ENCODE peak calls at places on chromosomes 11 and 22, in eight cellular contexts. T is uterus, A is body of pancreas, C is thoracic aorta, E is cardiac muscle cell, S is adipocyte, W is right cardiac atrium, Z is HL-60. P is an unnamed sample.

GRCh38 chr11:65207918-65208784 is 26.4 kb downstream of the CAPN1 start:
- DNase-seq in T (no peak), A (no peak), C (no peak), E (no peak), S (no peak), W (no peak), Z (no peak), P (no peak)

GRCh38 chr11:55652560-55652959 is 4.4 kb downstream of the OR4S2 start:
- DNase-seq in T (no peak), A (no peak), C (no peak), E (no peak), S (no peak), W (no peak), Z (no peak), P (no peak)

GRCh38 chr22:28798810-28799124 is 1.6 kb downstream of the XBP1 start:
- DNase-seq in T (no peak), A (no peak), C (no peak), E (no peak), S (no peak), W (no peak), Z (no peak), P (no peak)

GRCh38 chr11:102552447-102553200 is 22.1 kb upstream of the MMP7 start:
- DNase-seq in T (no peak), A (peak; percentile 51), C (no peak), E (peak; percentile 10), S (peak; percentile 33), W (no peak), Z (no peak), P (no peak)

GRCh38 chr11:14075118-14075601 is 112.6 kb downstream of the SPON1 start:
- DNase-seq in T (no peak), A (no peak), C (no peak), E (no peak), S (no peak), W (no peak), Z (no peak), P (no peak)

GRCh38 chr11:65210361-65210731 is 28.6 kb downstream of the CAPN1 start:
- DNase-seq in T (no peak), A (no peak), C (no peak), E (no peak), S (no peak), W (no peak), Z (no peak), P (no peak)

GRCh38 chr11:133354069-133354468 is 178.2 kb downstream of the OPCML start:
- DNase-seq in T (no peak), A (no peak), C (no peak), E (no peak), S (no peak), W (no peak), Z (no peak), P (no peak)

GRCh38 chr11:35549787-35550186 is 24.4 kb upstream of the PAMR1 start:
- DNase-seq in T (no peak), A (no peak), C (no peak), E (peak; percentile 85), S (peak; percentile 91), W (no peak), Z (no peak), P (peak; percentile 77)

GRCh38 chr11:72222907-72223614 is 1.5 kb upstream of the INPPL1 start:
- DNase-seq in T (peak; percentile 96), A (peak; percentile 97), C (peak; percentile 87), E (peak; percentile 97), S (peak; percentile 96), W (peak; percentile 95), Z (peak; percentile 97), P (peak; percentile 97)

GRCh38 chr22:38069372-38070249 is 12.4 kb downstream of the PICK1 start:
- DNase-seq in T (peak; percentile 71), A (no peak), C (peak; percentile 88), E (peak; percentile 58), S (peak; percentile 24), W (peak; percentile 73), Z (no peak), P (no peak)

GRCh38 chr11:290621-291231 is 1.8 kb downstream of the PGGHG start:
- DNase-seq in T (peak; percentile 11), A (peak; percentile 4), C (no peak), E (no peak), S (no peak), W (peak; percentile 15), Z (no peak), P (no peak)

GRCh38 chr11:1271002-1271401 is 38.4 kb downstream of the TOLLIP start:
- DNase-seq in T (no peak), A (no peak), C (no peak), E (peak; percentile 16), S (no peak), W (no peak), Z (no peak), P (peak; percentile 73)

GRCh38 chr11:134558258-134558835 is 146.3 kb upstream of the B3GAT1 start:
- DNase-seq in T (no peak), A (no peak), C (no peak), E (no peak), S (no peak), W (no peak), Z (no peak), P (no peak)

GRCh38 chr11:45150301-45150700 is 3.9 kb downstream of the PRDM11 start:
- DNase-seq in T (no peak), A (no peak), C (no peak), E (no peak), S (no peak), W (no peak), Z (no peak), P (no peak)

GRCh38 chr11:8109675-8110074 is 28.7 kb downstream of the TUB start:
- DNase-seq in T (no peak), A (no peak), C (no peak), E (no peak), S (no peak), W (no peak), Z (no peak), P (no peak)

GRCh38 chr11:16252373-16252772 is 104.0 kb downstream of the SOX6 start:
- DNase-seq in T (no peak), A (no peak), C (no peak), E (peak; percentile 6), S (peak; percentile 39), W (no peak), Z (no peak), P (peak; percentile 46)

GRCh38 chr11:123313261-123313660 is 116.8 kb upstream of the GRAMD1B start:
- DNase-seq in T (no peak), A (no peak), C (no peak), E (no peak), S (no peak), W (no peak), Z (no peak), P (no peak)
- H3K4me3 ChIP-seq in T (no peak overlapping the region), A (no peak overlapping the region), C (no peak overlapping the region), E (no peak overlapping the region), S (no peak overlapping the region), W (no peak overlapping the region), Z (no peak overlapping the region), P (no peak overlapping the region)

DNA sequence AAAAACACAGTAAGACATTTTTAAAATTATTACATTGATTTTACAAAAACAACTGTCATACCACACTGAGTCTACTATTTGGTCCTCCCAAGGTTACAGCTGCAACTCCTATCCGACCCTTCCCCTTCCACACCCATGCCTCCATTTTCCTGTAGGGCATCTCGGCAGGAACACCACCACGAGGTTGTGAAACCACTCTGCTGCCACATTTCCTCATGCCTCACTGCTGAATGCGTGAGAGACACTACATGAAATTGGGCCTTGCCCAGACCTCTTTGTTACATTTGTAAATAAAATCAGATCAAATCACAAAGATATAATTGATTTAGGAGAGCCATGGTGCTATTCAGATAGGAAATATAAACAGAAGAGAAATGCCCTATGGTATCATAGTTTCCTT is 2.0 kb downstream of the ARHGAP32 start:
- DNase-seq in T (no peak), A (no peak), C (no peak), E (peak; percentile 29), S (peak; percentile 45), W (no peak), Z (peak; percentile 8), P (no peak)
- H3K4me3 ChIP-seq in T (no peak overlapping the region), A (no peak overlapping the region), C (no peak overlapping the region), E (no peak overlapping the region), S (no peak overlapping the region), W (no peak overlapping the region), Z (no peak overlapping the region), P (no peak overlapping the region)

DNA sequence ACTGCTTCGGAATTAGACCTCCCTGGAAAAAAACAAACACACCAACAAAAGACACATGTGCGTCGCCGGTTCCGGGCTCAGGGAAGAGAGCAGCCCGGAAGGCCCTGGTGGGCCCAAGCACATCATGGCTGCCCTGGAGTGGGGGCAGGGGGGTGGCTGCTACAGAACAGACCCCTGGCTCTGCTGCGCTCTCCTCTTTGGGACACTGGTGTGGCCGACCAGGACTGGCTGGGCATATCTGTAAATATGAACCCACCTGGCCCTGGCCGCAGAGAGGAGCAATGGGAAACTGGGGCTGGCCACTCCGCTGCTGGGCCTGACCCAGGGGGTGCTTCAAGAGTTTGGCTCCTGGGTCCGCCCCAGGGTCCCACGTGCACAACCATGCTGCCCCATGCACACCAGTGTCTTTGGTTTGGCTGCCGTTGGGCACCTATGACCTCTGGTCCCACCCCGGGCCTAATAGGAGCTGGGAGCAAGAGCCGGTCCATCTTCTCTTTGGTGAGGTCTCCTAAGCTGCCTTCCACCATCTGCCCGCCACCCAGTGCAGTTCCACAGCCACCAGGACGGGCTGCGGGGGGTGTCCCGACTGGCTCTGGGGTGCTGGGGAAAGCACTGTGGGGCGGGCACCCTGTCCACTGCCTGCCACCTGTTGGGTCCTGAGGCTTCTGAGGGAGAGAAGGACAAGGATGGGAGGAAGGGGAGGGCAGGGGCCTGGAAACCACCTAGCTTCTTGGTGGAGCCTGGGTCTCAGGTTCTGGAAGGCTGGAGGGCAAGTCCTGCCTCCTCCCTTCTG is 30.1 kb downstream of the PPM1F start:
- DNase-seq in T (no peak), A (no peak), C (no peak), E (no peak), S (no peak), W (no peak), Z (no peak), P (no peak)
- H3K4me3 ChIP-seq in T (no peak overlapping the region), A (no peak overlapping the region), C (no peak overlapping the region), E (no peak overlapping the region), S (no peak overlapping the region), W (no peak overlapping the region), Z (no peak overlapping the region), P (no peak overlapping the region)

GRCh38 chr22:50281957-50282356 is 11.8 kb upstream of the MAPK11 start:
- DNase-seq in T (no peak), A (peak; percentile 68), C (no peak), E (no peak), S (no peak), W (no peak), Z (no peak), P (no peak)

GRCh38 chr22:50284479-50284878 is 14.3 kb upstream of the MAPK11 start:
- DNase-seq in T (no peak), A (no peak), C (no peak), E (no peak), S (no peak), W (no peak), Z (no peak), P (no peak)

GRCh38 chr22:50285568-50286229 is 15.5 kb upstream of the MAPK11 start:
- DNase-seq in T (no peak), A (no peak), C (no peak), E (no peak), S (no peak), W (no peak), Z (no peak), P (no peak)

GRCh38 chr22:50282361-50283144 is 12.4 kb upstream of the MAPK11 start:
- DNase-seq in T (no peak), A (peak; percentile 85), C (no peak), E (peak; percentile 58), S (peak; percentile 53), W (no peak), Z (no peak), P (peak; percentile 55)

DNA sequence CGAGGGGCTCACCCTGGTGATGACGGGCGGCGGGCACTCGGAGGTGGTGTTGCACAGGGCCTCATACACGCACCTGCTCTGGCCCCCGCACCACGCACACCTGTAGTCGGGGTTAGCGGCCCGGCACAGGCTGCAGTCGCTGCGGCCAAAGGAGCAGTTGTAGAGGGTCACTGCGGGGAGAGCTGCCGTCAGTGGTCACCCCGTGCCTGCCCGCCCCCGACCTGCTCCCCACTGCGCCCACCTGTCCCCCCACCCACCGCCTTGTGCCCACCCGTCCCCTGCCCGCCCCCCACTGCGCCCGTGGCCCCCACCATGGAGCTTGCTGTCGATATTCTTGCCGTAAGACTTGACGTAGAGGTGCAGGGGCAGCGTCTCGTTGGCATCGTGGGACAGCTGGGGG is 13.6 kb upstream of the MAPK11 start:
- DNase-seq in T (no peak), A (no peak), C (no peak), E (no peak), S (no peak), W (no peak), Z (no peak), P (no peak)
- H3K4me3 ChIP-seq in T (no peak overlapping the region), A (no peak overlapping the region), C (no peak overlapping the region), E (no peak overlapping the region), S (no peak overlapping the region), W (no peak overlapping the region), Z (no peak overlapping the region), P (no peak overlapping the region)

P was measured in A673.